ENCODE peak calls at places on chromosomes 2 and 18, in nine cellular contexts. B is GM12878, P is breast epithelium, U is GM23338, J is prostate gland, Y is HCT116, D is SK-N-SH, L is endothelial cell of umbilical vein, A is transverse colon. V is an unnamed sample.

GRCh38 chr2:197322729-197323720 is 12.4 kb upstream of the ANKRD44 start:
- DNase-seq in B (no peak), P (no peak), U (peak), J (no peak), Y (no peak), D (no peak), L (no peak), A (no peak), V (no peak)

GRCh38 chr2:7516447-7517121 is 599.4 kb downstream of the RNF144A start:
- DNase-seq in B (no peak), P (no peak), U (no peak), J (no peak), Y (no peak), D (no peak), L (no peak), A (no peak), V (no peak)

GRCh38 chr2:54570925-54571694 is 115.0 kb downstream of the SPTBN1 start:
- DNase-seq in B (peak), P (no peak), U (no peak), J (no peak), Y (no peak), D (peak), L (peak), A (peak), V (peak)

GRCh38 chr18:22703883-22704626 is 229.1 kb upstream of the RBBP8 start:
- DNase-seq in B (no peak), P (no peak), U (peak), J (no peak), Y (peak), D (peak), L (peak), A (no peak), V (no peak)

GRCh38 chr2:88959480-88960204 is 268.2 kb downstream of the RPIA start:
- DNase-seq in B (no peak), P (no peak), U (peak), J (no peak), Y (no peak), D (no peak), L (no peak), A (no peak), V (no peak)

GRCh38 chr2:228535396-228535795 is 353.9 kb upstream of the SPHKAP start:
- DNase-seq in B (no peak), P (no peak), U (peak), J (no peak), Y (peak), D (no peak), L (no peak), A (no peak), V (no peak)

GRCh38 chr2:13919981-13920382 is 712.5 kb upstream of the LRATD1 start:
- DNase-seq in B (no peak), P (no peak), U (no peak), J (no peak), Y (no peak), D (no peak), L (no peak), A (no peak), V (no peak)

GRCh38 chr2:157304811-157305712 is 20.6 kb downstream of the ERMN start:
- DNase-seq in B (no peak), P (no peak), U (no peak), J (no peak), Y (no peak), D (no peak), L (no peak), A (no peak), V (no peak)

DNA sequence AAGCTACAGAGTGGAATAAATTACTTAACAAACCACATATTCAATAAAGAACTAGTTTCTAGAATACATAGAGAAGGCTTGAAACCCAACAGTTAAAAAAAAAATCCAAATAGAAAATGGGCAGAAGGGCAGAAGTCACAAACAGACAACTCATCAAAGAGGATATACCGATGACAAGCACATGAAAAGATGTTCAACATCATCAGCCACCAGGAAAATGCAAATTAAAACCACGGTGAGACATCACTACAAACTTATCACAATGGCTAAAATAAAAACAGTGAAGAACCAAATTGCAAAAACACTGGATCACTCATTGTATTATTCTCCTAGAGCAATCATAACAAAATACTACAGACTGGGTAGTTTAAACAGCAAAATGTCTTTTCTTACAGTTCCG is 14.5 kb downstream of the SESTD1 start:
- DNase-seq in B (no peak), P (no peak), U (no peak), J (no peak), Y (no peak), D (no peak), L (no peak), A (no peak), V (no peak)
- H3K27ac ChIP-seq in B (no peak), P (no peak), U (no peak), J (no peak), Y (no peak), D (no peak), L (no peak), A (no peak), V (no peak)

DNA sequence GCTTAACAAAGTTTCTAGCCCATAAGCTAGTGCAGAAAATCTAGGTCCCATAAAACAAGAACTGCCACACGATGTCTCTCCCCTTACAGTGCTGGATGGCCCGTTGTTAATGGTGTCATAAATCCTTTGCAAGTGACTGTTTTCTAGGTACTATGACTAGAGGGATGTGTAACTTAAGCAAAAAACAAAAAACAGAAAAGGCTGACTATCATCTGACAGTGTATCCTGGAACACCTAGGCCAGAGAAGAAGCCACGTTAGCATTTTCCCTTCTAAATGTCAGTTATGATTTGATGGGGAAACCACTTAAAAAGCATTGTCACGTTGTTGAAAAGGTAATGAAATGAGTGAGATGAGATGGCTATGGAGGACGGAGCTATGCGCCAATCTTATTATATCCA is 2.4 kb downstream of the CASP8 start:
- DNase-seq in B (no peak), P (no peak), U (no peak), J (no peak), Y (no peak), D (no peak), L (no peak), A (no peak), V (no peak)
- TF ChIP-seq POLR2AphosphoS5 in B (no peak), P (no peak), U (no peak), J (no peak), Y (no peak), D (no peak), L (no peak), A (no peak), V (no peak)

GRCh38 chr2:119428488-119429224 is 3.0 kb upstream of the TMEM37 start:
- DNase-seq in B (no peak), P (no peak), U (no peak), J (no peak), Y (no peak), D (no peak), L (no peak), A (no peak), V (no peak)

GRCh38 chr2:119427756-119428155 is 3.9 kb upstream of the TMEM37 start:
- DNase-seq in B (no peak), P (no peak), U (no peak), J (no peak), Y (no peak), D (no peak), L (no peak), A (no peak), V (no peak)

GRCh38 chr2:119431155-119431975 is at the start of gene TMEM37:
- DNase-seq in B (peak), P (no peak), U (peak), J (no peak), Y (peak), D (peak), L (peak), A (peak), V (peak)

GRCh38 chr2:119430023-119430498 is 1.6 kb upstream of the TMEM37 start:
- DNase-seq in B (no peak), P (no peak), U (no peak), J (no peak), Y (no peak), D (no peak), L (no peak), A (no peak), V (no peak)

DNA sequence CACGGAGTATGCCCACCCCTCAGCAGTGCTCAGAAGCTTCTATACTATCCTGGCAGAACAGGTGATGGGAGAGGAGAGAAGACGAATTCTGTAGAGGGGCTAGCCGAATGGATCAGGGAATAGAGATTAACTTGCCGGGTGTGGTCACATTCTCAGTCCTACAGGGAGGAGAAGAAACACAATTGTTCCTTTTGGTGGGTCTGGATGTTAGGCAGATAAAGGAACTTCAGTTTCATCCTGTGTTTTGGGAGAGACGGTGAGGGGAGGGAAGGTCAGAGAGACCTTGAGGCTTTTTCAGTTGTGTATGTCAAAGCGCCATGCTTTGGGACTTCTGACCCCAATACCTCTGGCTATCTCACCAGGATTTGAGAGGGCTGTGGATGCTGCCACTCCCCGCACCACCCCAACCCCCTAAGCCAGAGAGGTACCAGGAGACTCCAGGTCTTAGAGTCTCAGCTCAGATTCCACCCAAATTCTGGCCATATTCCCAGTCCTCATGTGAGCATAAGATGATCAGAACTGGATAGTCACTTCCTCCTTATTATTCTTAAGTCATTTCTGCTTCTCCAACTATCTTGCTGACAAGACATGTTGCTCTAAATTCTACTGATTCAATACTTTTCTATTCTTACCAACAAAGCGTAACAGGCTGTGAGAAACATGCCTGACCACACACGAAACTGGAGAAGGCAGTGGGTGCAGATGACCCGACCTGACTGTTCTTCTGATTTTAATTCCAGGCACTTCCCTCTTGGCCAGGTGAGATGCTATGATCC is 2.2 kb upstream of the TMEM37 start:
- DNase-seq in B (peak), P (no peak), U (no peak), J (no peak), Y (no peak), D (no peak), L (no peak), A (no peak), V (no peak)
- TF ChIP-seq CTCF in B (no peak), P (no peak), U (no peak), J (no peak), Y (no peak), D (no peak), L (no peak), A (no peak), V (no peak)

GRCh38 chr2:8803658-8804379 is 33.6 kb downstream of the KIDINS220 start:
- DNase-seq in B (peak), P (peak), U (no peak), J (peak), Y (peak), D (no peak), L (peak), A (peak), V (peak)
- H3K27ac ChIP-seq in B (peak), P (peak), U (no peak), J (no peak), Y (peak), D (peak), L (peak), A (peak), V (peak)

GRCh38 chr2:158456309-158457066 is at the start of the genes CCDC148 and PKP4:
- DNase-seq in B (peak), P (peak), U (peak), J (peak), Y (peak), D (peak), L (peak), A (peak), V (peak)
- TF ChIP-seq POLR2AphosphoS5 in B (no peak), P (peak), U (no peak), J (peak), Y (peak), D (no peak), L (peak), A (no peak), V (peak)

GRCh38 chr18:25915907-25916306 is 174.5 kb downstream of the SS18 start:
- DNase-seq in B (no peak), P (no peak), U (peak), J (no peak), Y (no peak), D (no peak), L (no peak), A (no peak), V (no peak)
- TF ChIP-seq CTCF in B (no peak), P (no peak), U (peak), J (no peak), Y (no peak), D (peak), L (peak), A (no peak), V (no peak)

V was measured in stomach.